ENCODE peak calls at places on chromosomes 12 and 14, in six cellular contexts. I is A549, R is endothelial cell of umbilical vein, Q is GM12878, T is HepG2, S is K562. F is an unnamed sample.

GRCh38 chr12:18139989-18140596 is 50.1 kb upstream of the RERGL start:
- DNase-seq in I (no peak), Q (no peak), T (peak; percentile 4), S (peak; percentile 4), R (peak; percentile 20), F (peak; percentile 41)

GRCh38 chr12:109393437-109394345 is 46.0 kb downstream of the MYO1H start:
- DNase-seq in T (peak; percentile 35), R (peak; percentile 63), S (peak; percentile 75), Q (no peak), I (peak; percentile 80), F (peak; percentile 75)

GRCh38 chr14:58620011-58620410 is 17.8 kb upstream of the DACT1 start:
- DNase-seq in R (no peak), Q (no peak), I (no peak), T (no peak), S (no peak), F (no peak)

GRCh38 chr12:78494911-78495310 is 369.7 kb upstream of the SYT1 start:
- DNase-seq in I (no peak), S (no peak), Q (no peak), T (no peak), R (no peak), F (no peak)

GRCh38 chr12:52836491-52837175 is 2.5 kb upstream of the KRT79 start:
- DNase-seq in T (no peak), Q (no peak), R (no peak), I (no peak), S (no peak), F (no peak)

GRCh38 chr14:47438650-47439140 is 236.7 kb downstream of the MDGA2 start:
- DNase-seq in R (no peak), I (no peak), T (no peak), Q (no peak), S (no peak), F (no peak)

GRCh38 chr12:54000105-54000773 is at the start of gene HOXC9:
- DNase-seq in S (peak; percentile 69), Q (no peak), R (peak; percentile 38), I (no peak), T (no peak), F (peak; percentile 56)

GRCh38 chr12:28350502-28350901 is 160.2 kb downstream of the CCDC91 start:
- DNase-seq in Q (no peak), S (no peak), R (no peak), I (no peak), T (no peak), F (no peak)

GRCh38 chr12:124544311-124544970 is 23.0 kb downstream of the NCOR2 start:
- DNase-seq in Q (no peak), S (no peak), I (no peak), R (no peak), T (no peak), F (no peak)

GRCh38 chr14:36429692-36430091 is 90.3 kb downstream of the NKX2-1 start:
- DNase-seq in Q (no peak), R (no peak), T (no peak), S (no peak), I (no peak), F (no peak)

GRCh38 chr14:95915326-95915725 is 38.7 kb downstream of the TUNAR start:
- DNase-seq in R (no peak), I (no peak), S (no peak), T (no peak), Q (no peak), F (no peak)

GRCh38 chr14:65361920-65362319 is 50.6 kb upstream of the FUT8 start:
- DNase-seq in S (no peak), I (no peak), R (no peak), T (no peak), Q (no peak), F (no peak)

GRCh38 chr14:26984318-26985177 is 386.7 kb upstream of the NOVA1 start:
- DNase-seq in S (peak; percentile 10), I (no peak), R (peak; percentile 57), Q (no peak), T (peak; percentile 64), F (peak; percentile 57)

GRCh38 chr14:34376868-34377267 is 85.2 kb downstream of the SPTSSA start:
- DNase-seq in I (no peak), R (no peak), Q (no peak), T (no peak), S (no peak), F (no peak)

GRCh38 chr14:68211886-68212285 is 392.3 kb downstream of the RAD51B start:
- DNase-seq in Q (no peak), S (no peak), T (no peak), R (no peak), I (no peak), F (no peak)

GRCh38 chr14:103561381-103562134 is 899 bp downstream of the BAG5 start:
- DNase-seq in I (no peak), R (peak; percentile 72), T (peak; percentile 27), S (no peak), Q (no peak), F (peak; percentile 70)

GRCh38 chr12:77122236-77122635 is 56.9 kb upstream of the E2F7 start:
- DNase-seq in R (peak; percentile 88), S (no peak), I (no peak), T (peak; percentile 13), Q (no peak), F (no peak)

GRCh38 chr12:91177380-91177779 is 5.2 kb downstream of the DCN start:
- DNase-seq in T (no peak), S (no peak), I (no peak), Q (no peak), R (no peak), F (no peak)

GRCh38 chr14:97219356-97220017 is 422.3 kb downstream of the VRK1 start:
- DNase-seq in R (no peak), T (no peak), Q (no peak), S (no peak), I (no peak), F (no peak)

GRCh38 chr14:62081012-62081612 is 318.9 kb downstream of the SNAPC1 start:
- DNase-seq in Q (peak; percentile 75), S (no peak), T (no peak), I (no peak), R (no peak), F (no peak)

GRCh38 chr12:126926023-126926600 is 1340.9 kb upstream of the TMEM132C start:
- DNase-seq in T (no peak), Q (peak; percentile 16), R (no peak), I (no peak), S (no peak), F (peak; percentile 6)

GRCh38 chr14:60514378-60515243 is 5.7 kb downstream of the SIX6 start:
- DNase-seq in S (peak; percentile 12), Q (no peak), R (no peak), T (peak; percentile 41), I (peak; percentile 17), F (no peak)

GRCh38 chr14:60275932-60276331 is 26.9 kb downstream of the PPM1A start:
- DNase-seq in Q (no peak), S (no peak), T (peak; percentile 56), R (peak; percentile 20), I (no peak), F (no peak)

GRCh38 chr12:116474331-116474730 is 84.8 kb upstream of the MAP1LC3B2 start:
- DNase-seq in R (no peak), T (no peak), S (no peak), I (no peak), Q (no peak), F (peak; percentile 29)

GRCh38 chr14:105855893-105856675 is 329.7 kb downstream of the TMEM121 start:
- DNase-seq in I (no peak), R (no peak), S (no peak), Q (no peak), T (no peak), F (no peak)

DNA sequence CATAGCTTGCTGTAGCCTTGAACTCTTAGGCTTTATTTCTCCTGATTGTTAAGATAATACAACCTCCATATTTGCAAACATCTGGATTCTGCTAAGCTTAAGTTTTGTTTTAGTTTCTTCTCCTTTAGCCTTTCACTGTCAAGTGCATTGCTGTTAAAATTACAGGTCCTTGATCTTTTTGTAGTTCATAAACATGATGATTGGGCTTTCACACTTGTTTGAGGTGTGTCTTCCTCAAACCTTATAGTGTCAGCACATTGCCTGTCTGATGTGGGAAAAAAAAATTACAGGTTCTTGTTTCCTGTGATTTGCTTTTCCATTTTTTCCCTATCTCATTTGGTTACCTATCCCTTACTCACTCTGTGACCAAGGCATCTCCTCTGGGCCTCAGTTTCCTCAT is 59.2 kb downstream of the BICDL1 start:
- DNase-seq in S (no peak), I (no peak), Q (no peak), R (no peak), T (no peak), F (no peak)
- TF ChIP-seq MYC in S (no peak), I (no peak), Q (no peak), R (no peak), T (no peak), F (no peak)

GRCh38 chr12:43283206-43283605 is 268.8 kb downstream of the ADAMTS20 start:
- DNase-seq in I (no peak), S (no peak), R (no peak), Q (no peak), T (no peak), F (no peak)
- TF ChIP-seq MAX in I (no peak), S (no peak), R (no peak), Q (no peak), T (no peak), F (no peak)

GRCh38 chr12:6526201-6526600 is 8.1 kb upstream of the GAPDH start:
- DNase-seq in T (no peak), R (no peak), S (no peak), Q (no peak), I (no peak), F (no peak)

GRCh38 chr12:6527711-6528110 is 6.6 kb upstream of the GAPDH start:
- DNase-seq in I (no peak), Q (no peak), R (no peak), S (no peak), T (no peak), F (no peak)

GRCh38 chr12:6528539-6529235 is 5.6 kb upstream of the GAPDH start:
- DNase-seq in T (no peak), R (no peak), I (no peak), Q (no peak), S (no peak), F (no peak)

GRCh38 chr12:6524648-6525047 is 9.7 kb upstream of the GAPDH start:
- DNase-seq in S (no peak), R (no peak), T (no peak), Q (no peak), I (no peak), F (no peak)

DNA sequence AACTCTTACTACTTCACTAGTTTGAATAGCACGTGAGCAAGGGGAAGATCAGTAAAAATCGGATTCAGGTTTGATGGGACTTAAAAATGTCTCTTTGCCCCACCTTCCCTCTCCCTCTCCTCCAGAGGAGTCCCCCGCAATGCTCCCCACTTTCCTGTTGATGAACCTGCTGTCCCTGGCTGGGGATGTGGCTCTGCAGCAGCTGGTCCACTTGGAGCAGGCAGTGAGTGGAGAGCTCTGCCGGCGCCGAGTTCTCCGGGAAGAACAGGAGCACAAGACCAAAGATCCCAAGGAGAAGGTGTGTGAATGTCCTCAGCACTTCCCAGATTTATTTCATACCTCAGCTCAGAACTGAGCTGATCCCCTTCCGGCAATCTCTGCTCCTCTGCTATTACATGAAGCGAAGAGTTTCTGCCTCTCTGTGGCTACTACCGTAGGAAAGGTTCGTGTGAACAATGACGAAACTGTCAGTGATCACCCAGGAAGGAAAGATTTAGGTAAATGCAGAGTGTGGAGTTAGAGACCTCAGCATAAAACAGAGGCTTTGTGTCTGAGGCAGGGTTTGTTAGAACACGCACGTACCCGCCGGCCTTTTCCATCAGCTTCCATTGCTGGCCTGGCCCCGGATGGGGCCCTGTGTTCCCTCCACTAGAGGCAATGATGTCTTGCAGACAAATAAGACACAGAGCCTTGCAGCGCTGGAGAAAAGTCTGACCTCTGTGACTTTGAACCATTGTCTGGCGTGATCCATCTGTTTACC is 7.4 kb upstream of the GAPDH start:
- DNase-seq in T (no peak), I (no peak), Q (no peak), R (no peak), S (no peak), F (no peak)
- TF ChIP-seq CTCF in T (no peak), I (no peak), Q (no peak), R (no peak), S (no peak), F (no peak)

GRCh38 chr14:69241577-69241976 is 18.4 kb upstream of the GALNT16 start:
- DNase-seq in S (no peak), T (no peak), I (no peak), Q (no peak), R (no peak), F (no peak)
- TF ChIP-seq MYC in S (no peak), T (no peak), I (no peak), Q (no peak), R (no peak), F (no peak)

F was measured in NB4.